ENCODE peak calls at places on chromosomes 4 and X, in four cellular contexts. O is MM.1S, G is neural progenitor cell, Y is colonic mucosa. X is an unnamed sample.

GRCh38 chrX:7068939-7069367 is 78.6 kb upstream of the STS start:
- DNase-seq in G (peak; percentile 18), Y (no peak), O (no peak), X (peak; percentile 79)

GRCh38 chrX:41308884-41309655 is 24.9 kb upstream of the DDX3X start:
- DNase-seq in Y (no peak), O (no peak), G (no peak), X (no peak)

GRCh38 chr4:165991325-165992180 is 118.5 kb downstream of the TLL1 start:
- DNase-seq in Y (no peak), G (no peak), O (no peak), X (no peak)

GRCh38 chr4:7244343-7244680 is 52.0 kb downstream of the SORCS2 start:
- DNase-seq in Y (no peak), G (no peak), O (no peak), X (no peak)

GRCh38 chr4:5968246-5968645 is 50.0 kb downstream of the C4orf50 start:
- DNase-seq in G (no peak), Y (no peak), O (no peak), X (peak; percentile 28)

GRCh38 chrX:67787196-67787595 is 243.4 kb downstream of the AR start:
- DNase-seq in Y (no peak), O (no peak), G (no peak), X (no peak)

GRCh38 chr4:67371563-67371962 is 173.7 kb downstream of the CENPC start:
- DNase-seq in O (no peak), Y (no peak), G (peak; percentile 25), X (no peak)

GRCh38 chr4:39658756-39659155 is 20.1 kb upstream of the SMIM14 start:
- DNase-seq in Y (no peak), G (no peak), O (no peak), X (no peak)

GRCh38 chr4:127846061-127846460 is 34.6 kb upstream of the PLK4 start:
- DNase-seq in G (no peak), Y (no peak), O (no peak), X (peak; percentile 70)

GRCh38 chr4:61440306-61440705 is 240.2 kb downstream of the ADGRL3 start:
- DNase-seq in O (no peak), G (no peak), Y (no peak), X (no peak)

GRCh38 chr4:133058701-133059100 is 90.4 kb upstream of the PCDH10 start:
- DNase-seq in G (peak; percentile 32), Y (no peak), O (no peak), X (peak; percentile 47)

GRCh38 chr4:83589283-83589682 is 53.4 kb downstream of the GPAT3 start:
- DNase-seq in Y (no peak), G (peak; percentile 81), O (no peak), X (peak; percentile 66)

GRCh38 chr4:66736593-66736992 is 808.7 kb downstream of the CENPC start:
- DNase-seq in O (no peak), G (peak; percentile 63), Y (no peak), X (no peak)

GRCh38 chr4:8295471-8295870 is 25.9 kb downstream of the HTRA3 start:
- DNase-seq in Y (no peak), G (no peak), O (no peak), X (no peak)

GRCh38 chr4:55269970-55270369 is 76.1 kb upstream of the SRD5A3 start:
- DNase-seq in G (no peak), Y (no peak), O (no peak), X (no peak)

GRCh38 chrX:46788902-46789301 is 30.0 kb upstream of the SLC9A7 start:
- DNase-seq in Y (no peak), O (no peak), G (peak; percentile 59), X (peak; percentile 53)

GRCh38 chrX:131802836-131803626 is 220.1 kb upstream of the STK26 start:
- DNase-seq in G (no peak), O (peak; percentile 91), Y (peak; percentile 73), X (peak; percentile 74)

GRCh38 chrX:47748576-47748975 is 88.1 kb upstream of the ZNF81 start:
- DNase-seq in Y (no peak), O (no peak), G (no peak), X (no peak)

GRCh38 chr4:138734746-138735145 is 280.8 kb upstream of the NOCT start:
- DNase-seq in O (no peak), Y (no peak), G (no peak), X (no peak)

GRCh38 chr4:19473569-19473968 is 778.1 kb upstream of the SLIT2 start:
- DNase-seq in G (no peak), Y (no peak), O (no peak), X (no peak)

GRCh38 chrX:29617725-29618124 is 597.6 kb upstream of the MAGEB2 start:
- DNase-seq in G (peak; percentile 12), Y (no peak), O (no peak), X (no peak)

GRCh38 chr4:40998680-40999358 is 215.5 kb downstream of the APBB2 start:
- DNase-seq in G (no peak), O (no peak), Y (no peak), X (no peak)

GRCh38 chrX:123274796-123275195 is 90.7 kb downstream of the GRIA3 start:
- DNase-seq in O (no peak), G (no peak), Y (no peak), X (no peak)

GRCh38 chr4:114349543-114350175 is 248.9 kb upstream of the UGT8 start:
- DNase-seq in G (no peak), O (no peak), Y (no peak), X (no peak)

GRCh38 chr4:179530953-179531352 is 2088.7 kb upstream of the AGA start:
- DNase-seq in Y (no peak), O (no peak), G (no peak), X (no peak)

GRCh38 chrX:108306086-108306485 is 132.1 kb downstream of the COL4A6 start:
- DNase-seq in O (no peak), G (no peak), Y (no peak), X (no peak)

GRCh38 chr4:172813359-172813923 is 355.2 kb upstream of the GALNT7 start:
- DNase-seq in Y (no peak), O (peak; percentile 34), G (no peak), X (no peak)

GRCh38 chr4:81421346-81422218 is 50.1 kb downstream of the RASGEF1B start:
- DNase-seq in Y (peak; percentile 76), O (no peak), G (peak; percentile 21), X (peak; percentile 65)

GRCh38 chrX:119465555-119465954 is 2.7 kb upstream of the SLC25A5 start:
- DNase-seq in O (no peak), G (no peak), Y (no peak), X (no peak)

GRCh38 chrX:153867139-153867538 is 18.8 kb downstream of the L1CAM start:
- DNase-seq in Y (no peak), G (no peak), O (no peak), X (no peak)

GRCh38 chrX:46665232-46666162 is 91.9 kb downstream of the CHST7 start:
- DNase-seq in G (no peak), O (no peak), Y (no peak), X (no peak)

GRCh38 chr4:173666-174314 is 49.5 kb downstream of the ZNF718 start:
- DNase-seq in G (no peak), Y (no peak), O (no peak), X (no peak)

GRCh38 chr4:176995-177394 is 52.7 kb downstream of the ZNF718 start:
- DNase-seq in O (no peak), Y (no peak), G (no peak), X (no peak)

DNA sequence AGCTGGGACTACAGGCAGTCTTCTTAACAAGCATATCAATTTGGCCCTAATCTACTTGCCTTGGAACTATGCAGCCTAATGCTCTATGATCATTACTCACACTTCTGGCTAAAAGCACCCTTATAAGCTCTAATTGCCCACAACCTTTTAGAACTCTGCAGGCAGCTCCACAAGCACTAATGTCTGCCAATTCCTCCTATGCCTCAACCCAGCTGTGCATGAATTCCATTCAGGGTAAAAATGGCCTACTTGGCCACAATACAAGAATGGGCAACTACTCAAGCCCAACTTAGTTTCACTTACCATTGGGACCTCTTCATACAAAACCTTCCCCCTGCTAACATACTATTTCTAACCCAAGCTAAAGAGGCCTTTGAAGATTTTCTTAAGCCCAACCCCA is 51.7 kb downstream of the ZNF718 start:
- DNase-seq in O (no peak), G (no peak), Y (no peak), X (no peak)
- H3K9me3 ChIP-seq in O (no peaks in the 10 kb centered on the region), G (peaks cover 59% of the 10 kb centered on the region), Y (peaks cover 7% of the 10 kb centered on the region), X (peaks cover 98% of the 10 kb centered on the region)

DNA sequence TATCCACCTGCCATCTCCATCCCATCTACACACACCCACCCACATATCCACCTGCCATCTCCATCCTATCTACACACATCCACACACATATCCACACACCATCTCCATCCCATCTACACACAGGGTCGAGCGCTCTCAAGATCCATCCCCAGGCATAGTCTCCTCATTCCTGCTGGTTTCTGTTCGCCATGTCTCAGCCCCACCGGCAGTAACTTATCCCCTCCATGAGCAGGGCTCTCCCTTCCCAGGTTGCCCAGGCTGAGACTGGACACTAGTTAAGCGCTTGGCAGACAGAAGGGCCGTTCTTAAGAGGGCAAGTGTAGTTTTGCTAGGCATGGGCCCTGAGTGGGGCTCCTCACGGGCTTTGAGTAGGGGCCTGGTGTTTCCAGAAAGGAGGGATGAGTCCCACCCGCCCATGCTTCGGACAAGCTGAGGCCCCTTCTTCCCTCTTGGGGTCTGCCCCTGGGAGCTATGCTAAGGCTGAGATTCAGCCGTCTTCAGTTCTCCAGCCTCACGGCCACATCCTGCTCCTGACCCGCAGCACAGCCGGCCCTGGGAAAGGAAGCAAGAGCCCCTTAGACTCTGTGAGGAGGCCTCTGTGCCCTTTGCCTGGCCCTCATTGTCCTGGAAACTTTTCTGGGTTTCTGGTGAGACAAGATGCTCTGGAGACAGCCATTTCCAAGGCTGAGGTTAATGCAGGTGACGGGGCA is 20.4 kb downstream of the TMEM271 start:
- DNase-seq in O (no peak), G (no peak), Y (no peak), X (no peak)
- H3K9me3 ChIP-seq in O (no peaks in the 10 kb centered on the region), G (no peaks in the 10 kb centered on the region), Y (no peaks in the 10 kb centered on the region), X (peaks cover 10% of the 10 kb centered on the region)

GRCh38 chr4:1409806-1410425 is 3.7 kb upstream of the NKX1-1 start:
- DNase-seq in O (no peak), Y (peak; percentile 15), G (no peak), X (no peak)
- H3K9me3 ChIP-seq in O (no peaks in the 10 kb centered on the region), Y (no peaks in the 10 kb centered on the region), G (no peaks in the 10 kb centered on the region), X (no peaks in the 10 kb centered on the region)

DNA sequence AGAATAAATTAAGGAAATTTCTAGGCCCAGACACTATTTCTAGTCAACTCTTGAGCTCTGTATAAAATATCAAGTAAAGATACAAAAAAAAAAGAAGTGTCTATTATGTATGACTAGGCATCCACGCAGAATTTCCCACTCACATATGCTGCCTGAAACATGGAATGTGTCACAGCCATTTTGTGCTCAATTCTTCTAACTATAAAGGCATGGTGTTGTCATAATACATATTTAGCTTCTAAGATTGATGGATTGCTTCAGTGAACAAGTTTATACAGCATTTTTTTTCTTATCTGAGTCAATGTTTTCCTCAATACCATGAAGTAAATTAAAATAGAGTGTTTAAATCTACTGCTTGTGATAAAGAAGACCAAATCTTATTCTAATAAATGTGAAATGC is 1829.2 kb upstream of the PCDH7 start:
- DNase-seq in G (no peak), O (no peak), Y (no peak), X (no peak)
- H3K9me3 ChIP-seq in G (no peaks in the 10 kb centered on the region), O (no peaks in the 10 kb centered on the region), Y (no peaks in the 10 kb centered on the region), X (peaks cover 9% of the 10 kb centered on the region)

GRCh38 chr4:183634086-183634485 is 24.9 kb downstream of the RWDD4 start:
- DNase-seq in G (no peak), O (no peak), Y (no peak), X (no peak)

GRCh38 chr4:183635333-183635732 is 23.7 kb downstream of the RWDD4 start:
- DNase-seq in O (no peak), G (peak; percentile 73), Y (no peak), X (peak; percentile 73)

GRCh38 chr4:183631577-183632198 is 27.3 kb downstream of the RWDD4 start:
- DNase-seq in O (no peak), Y (no peak), G (no peak), X (no peak)

GRCh38 chr4:183633476-183634058 is 25.4 kb downstream of the RWDD4 start:
- DNase-seq in Y (no peak), O (no peak), G (no peak), X (no peak)

GRCh38 chr4:183632689-183633088 is 26.3 kb downstream of the RWDD4 start:
- DNase-seq in Y (no peak), O (no peak), G (no peak), X (no peak)
- H3K9me3 ChIP-seq in Y (no peaks in the 10 kb centered on the region), O (no peaks in the 10 kb centered on the region), G (no peaks in the 10 kb centered on the region), X (no peaks in the 10 kb centered on the region)

X was measured in endodermal cell.